ENCODE peak calls at places on chromosomes 6 and 20, in five cellular contexts. Q, H, A, U and M are unnamed samples.
A peak's percentile ranks its signal among the peaks of the same experiment; 100 is the strongest.

GRCh38 chr20:22890605-22891300 is 144.4 kb upstream of the SSTR4 start:
- DNase-seq in H (no peak), A (no peak), Q (no peak), U (no peak), M (no peak)

GRCh38 chr20:61887694-61888093 is 178.0 kb downstream of the TAF4 start:
- DNase-seq in Q (no peak), A (peak; percentile 34), U (no peak), H (no peak), M (no peak)

GRCh38 chr6:137707590-137708360 is 159.3 kb upstream of the TNFAIP3 start:
- DNase-seq in Q (peak; percentile 58), A (peak; percentile 60), U (peak; percentile 59), H (peak; percentile 61), M (peak; percentile 23)

GRCh38 chr6:157487110-157487773 is 106.3 kb downstream of the ZDHHC14 start:
- DNase-seq in H (no peak), A (no peak), U (no peak), Q (peak; percentile 10), M (no peak)

GRCh38 chr20:2738331-2738730 is 45.8 kb downstream of the EBF4 start:
- DNase-seq in A (no peak), H (no peak), U (no peak), Q (no peak), M (no peak)

GRCh38 chr6:27829453-27830211 is 82.6 kb downstream of the OR2B2 start:
- DNase-seq in H (no peak), U (no peak), A (no peak), Q (no peak), M (no peak)

GRCh38 chr20:2742934-2743559 is 50.5 kb downstream of the EBF4 start:
- DNase-seq in A (no peak), U (peak; percentile 69), H (no peak), Q (peak; percentile 71), M (no peak)

GRCh38 chr20:35297740-35298139 is 5.5 kb upstream of the FAM83C start:
- DNase-seq in Q (no peak), A (no peak), U (no peak), H (no peak), M (no peak)

GRCh38 chr6:109513571-109514071 is 30.6 kb upstream of the ZBTB24 start:
- DNase-seq in U (no peak), Q (no peak), A (no peak), H (no peak), M (no peak)

GRCh38 chr6:144952456-144953240 is 667.5 kb downstream of the UTRN start:
- DNase-seq in Q (no peak), A (no peak), H (no peak), U (no peak), M (no peak)

GRCh38 chr20:37376324-37376723 is 30.4 kb downstream of the SRC start:
- DNase-seq in U (no peak), H (no peak), Q (no peak), A (no peak), M (no peak)

GRCh38 chr20:38043512-38044300 is 10.2 kb downstream of the RPRD1B start:
- DNase-seq in U (no peak), Q (peak; percentile 99), A (peak; percentile 67), H (no peak), M (peak; percentile 66)

GRCh38 chr20:29302979-29303644 is 1954.4 kb upstream of the DEFB115 start:
- DNase-seq in Q (no peak), H (no peak), A (peak; percentile 31), U (no peak), M (no peak)

GRCh38 chr6:106070626-106071025 is 15.5 kb upstream of the PRDM1 start:
- DNase-seq in H (no peak), A (no peak), Q (no peak), U (no peak), M (no peak)
- H3K27ac ChIP-seq in H (no peak overlapping the region), A (no peak overlapping the region), Q (no peak overlapping the region), U (no peak overlapping the region), M (no peak overlapping the region)

GRCh38 chr20:45685896-45686295 is 15.9 kb upstream of the WFDC11 start:
- DNase-seq in A (no peak), U (no peak), H (no peak), Q (peak; percentile 36), M (no peak)
- TF ChIP-seq CTCF in A (no peak), U (no peak), H (no peak), Q (no peak), M (no peak)

DNA sequence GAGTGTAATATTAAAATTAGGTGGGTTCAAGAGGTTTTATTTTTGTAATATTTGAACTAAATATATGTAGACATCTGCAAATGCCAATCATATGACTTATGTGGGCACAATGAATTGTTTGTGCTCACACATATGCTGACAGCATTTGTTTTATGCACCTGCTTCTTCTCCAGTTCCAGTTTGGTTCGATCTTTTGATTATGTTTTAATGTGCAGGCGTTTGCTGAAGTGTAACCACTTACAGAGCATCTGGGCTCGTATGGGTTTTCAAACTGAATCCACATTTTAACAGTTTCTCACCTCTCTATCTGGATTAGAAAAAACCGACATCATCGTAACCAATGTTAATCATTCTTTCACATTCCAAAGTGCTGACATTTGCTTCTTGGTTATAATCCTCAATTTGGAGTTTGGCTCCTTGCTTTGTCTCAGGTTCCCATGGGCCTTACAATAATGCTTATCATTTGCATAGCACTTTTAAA is 129.1 kb upstream of the SPACA1 start:
- DNase-seq in H (no peak), A (no peak), U (no peak), Q (no peak), M (no peak)
- H3K27ac ChIP-seq in H (no peak overlapping the region), A (no peak overlapping the region), U (no peak overlapping the region), Q (no peak overlapping the region), M (no peak overlapping the region)

DNA sequence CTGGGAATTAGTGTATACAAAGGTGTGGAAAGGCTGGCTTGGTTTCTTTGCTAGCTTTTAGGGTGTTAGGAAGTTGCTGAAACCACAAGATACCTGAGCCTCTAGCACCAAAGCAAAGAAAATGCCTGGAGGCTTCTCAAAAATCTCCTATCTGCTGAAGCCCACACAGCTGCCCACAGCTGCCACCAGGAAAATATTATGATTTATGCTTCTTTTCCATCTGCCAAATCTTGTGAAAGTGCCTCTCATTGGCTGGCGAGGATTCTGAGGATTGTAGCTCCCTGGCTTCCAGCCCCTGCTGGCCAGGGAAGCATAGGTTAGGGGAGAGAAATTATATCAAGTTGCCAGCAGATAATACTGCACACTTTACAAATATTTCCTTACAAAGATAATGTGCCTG is 98.5 kb downstream of the MRPL14 start:
- DNase-seq in Q (no peak), H (no peak), A (no peak), U (no peak), M (no peak)
- TF ChIP-seq CTCF in Q (no peak), H (no peak), A (no peak), U (no peak), M (no peak)

DNA sequence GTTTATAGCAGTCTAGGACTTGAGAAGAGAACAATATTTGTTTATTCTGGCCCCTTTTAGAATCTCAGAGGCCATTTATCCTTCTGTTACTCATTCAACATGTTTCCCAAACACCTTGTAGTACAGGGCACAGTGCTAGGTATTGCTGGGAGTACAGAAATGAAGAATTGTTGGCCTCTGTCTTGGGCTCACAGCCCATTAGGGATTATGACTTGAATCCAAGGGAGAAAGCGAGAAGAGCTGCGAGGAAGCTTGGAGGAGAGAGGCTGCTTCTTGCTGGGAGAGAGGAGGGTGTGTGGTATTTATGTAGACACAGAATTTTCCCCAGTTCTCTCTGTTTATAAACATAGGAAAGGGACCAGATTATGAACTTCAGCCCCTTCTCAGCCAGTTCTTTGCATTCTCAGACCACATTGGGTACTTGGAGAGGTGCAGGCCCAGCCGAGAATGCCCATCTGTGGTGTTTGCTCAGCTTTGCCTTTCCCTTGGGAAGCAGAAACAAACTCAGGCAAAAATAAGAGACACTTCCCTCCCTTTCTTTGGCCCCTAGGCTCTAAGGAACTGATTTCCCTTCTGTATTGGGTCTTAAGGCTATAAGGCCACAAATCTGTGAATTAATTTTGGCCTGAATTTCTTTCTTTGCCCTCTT is 17.9 kb downstream of the CHMP4B start:
- DNase-seq in Q (no peak), H (no peak), U (peak; percentile 62), A (no peak), M (no peak)
- H3K27ac ChIP-seq in Q (no peak overlapping the region), H (peak overlapping the region; percentile 86), U (peak overlapping the region; percentile 34), A (peak overlapping the region; percentile 77), M (peak overlapping the region; percentile 23)

GRCh38 chr20:12358655-12359009 is 440.9 kb downstream of the BTBD3 start:
- DNase-seq in A (no peak), U (no peak), H (no peak), Q (no peak), M (no peak)
- TF ChIP-seq CTCF in A (no peak), U (no peak), H (no peak), Q (no peak), M (no peak)

GRCh38 chr6:47130086-47130485 is 88.0 kb upstream of the ADGRF1 start:
- DNase-seq in A (no peak), H (no peak), Q (no peak), U (no peak), M (no peak)
- H3K27ac ChIP-seq in A (peak overlapping the region; percentile 59), H (no peak overlapping the region), Q (no peak overlapping the region), U (no peak overlapping the region), M (no peak overlapping the region)

GRCh38 chr20:46323557-46323956 is 15.3 kb upstream of the CDH22 start:
- DNase-seq in Q (no peak), H (no peak), U (no peak), A (no peak), M (no peak)

GRCh38 chr20:46324379-46324778 is 16.1 kb upstream of the CDH22 start:
- DNase-seq in U (no peak), Q (no peak), H (peak; percentile 59), A (no peak), M (no peak)

GRCh38 chr20:46327557-46327956 is 19.3 kb upstream of the CDH22 start:
- DNase-seq in Q (no peak), A (no peak), H (no peak), U (no peak), M (no peak)

GRCh38 chr20:46325788-46326472 is 17.6 kb upstream of the CDH22 start:
- DNase-seq in U (no peak), A (no peak), Q (no peak), H (no peak), M (no peak)

GRCh38 chr20:46324960-46325703 is 16.8 kb upstream of the CDH22 start:
- DNase-seq in A (no peak), Q (peak; percentile 48), H (no peak), U (peak; percentile 56), M (no peak)
- TF ChIP-seq CTCF in A (no peak), Q (no peak), H (no peak), U (no peak), M (no peak)

GRCh38 chr20:25622450-25623224 is 1.2 kb downstream of the NANP start:
- DNase-seq in A (no peak), Q (peak; percentile 4), H (no peak), U (no peak), M (no peak)
- H3K27ac ChIP-seq in A (peak overlapping the region; percentile 92), Q (peak overlapping the region; percentile 99), H (peak overlapping the region; percentile 84), U (peak overlapping the region; percentile 90), M (peak overlapping the region; percentile 89)

GRCh38 chr6:151432650-151433049 is 19.3 kb downstream of the RMND1 start:
- DNase-seq in Q (no peak), H (no peak), A (no peak), U (no peak), M (no peak)
- TF ChIP-seq CTCF in Q (no peak), H (no peak), A (no peak), U (no peak), M (no peak)